ENCODE peak calls at places on chromosomes 4 and X, in eight cellular contexts. F is mesothelial cell of epicardium, A is esophagus muscularis mucosa, W is astrocyte of the spinal cord, T is body of pancreas, S is hepatocyte, R is WTC11, Y is cardiac muscle cell. G is an unnamed sample.

GRCh38 chr4:14771091-14771490 is 231.2 kb upstream of the CPEB2 start:
- DNase-seq in F (no peak), A (no peak), W (no peak), T (no peak), S (no peak), R (no peak), Y (no peak), G (no peak)

GRCh38 chrX:11666180-11666579 is 460 bp upstream of the ARHGAP6 start:
- DNase-seq in F (peak), A (no peak), W (peak), T (no peak), S (peak), R (peak), Y (peak), G (peak)

GRCh38 chrX:37860731-37861130 is 13.4 kb upstream of the DYNLT3 start:
- DNase-seq in F (no peak), A (no peak), W (no peak), T (no peak), S (no peak), R (no peak), Y (peak), G (no peak)

GRCh38 chr4:155392486-155393184 is 15.9 kb upstream of the MAP9 start:
- DNase-seq in F (no peak), A (peak), W (peak), T (no peak), S (peak), R (no peak), Y (no peak), G (no peak)

GRCh38 chr4:17027495-17027894 is 129.1 kb upstream of the LDB2 start:
- DNase-seq in F (no peak), A (peak), W (peak), T (no peak), S (no peak), R (no peak), Y (no peak), G (no peak)

GRCh38 chr4:136818811-136819210 is 713.5 kb downstream of the PCDH18 start:
- DNase-seq in F (no peak), A (no peak), W (peak), T (no peak), S (no peak), R (no peak), Y (no peak), G (no peak)

GRCh38 chr4:52421811-52422213 is 237.3 kb downstream of the USP46 start:
- DNase-seq in F (no peak), A (no peak), W (no peak), T (no peak), S (no peak), R (no peak), Y (no peak), G (no peak)

GRCh38 chr4:3623106-3623505 is 90.9 kb upstream of the LRPAP1 start:
- DNase-seq in F (no peak), A (no peak), W (no peak), T (no peak), S (no peak), R (no peak), Y (no peak), G (no peak)

GRCh38 chr4:185395255-185395955 is at the start of gene LRP2BP:
- DNase-seq in F (no peak), A (no peak), W (no peak), T (no peak), S (no peak), R (no peak), Y (no peak), G (no peak)

GRCh38 chr4:21753084-21753760 is 195.3 kb downstream of the KCNIP4 start:
- DNase-seq in F (no peak), A (no peak), W (peak), T (no peak), S (no peak), R (no peak), Y (peak), G (no peak)

GRCh38 chr4:52095374-52095773 is 44.3 kb downstream of the SPATA18 start:
- DNase-seq in F (no peak), A (no peak), W (no peak), T (no peak), S (no peak), R (no peak), Y (no peak), G (no peak)

GRCh38 chr4:2390146-2390545 is 28.3 kb downstream of the ZFYVE28 start:
- DNase-seq in F (no peak), A (no peak), W (peak), T (no peak), S (no peak), R (no peak), Y (no peak), G (no peak)

GRCh38 chr4:147760695-147761094 is 28.8 kb downstream of the ARHGAP10 start:
- DNase-seq in F (no peak), A (no peak), W (no peak), T (peak), S (no peak), R (no peak), Y (no peak), G (no peak)

GRCh38 chrX:11193035-11193469 is 81.9 kb downstream of the HCCS start:
- DNase-seq in F (no peak), A (no peak), W (no peak), T (no peak), S (no peak), R (no peak), Y (no peak), G (no peak)

GRCh38 chr4:4866124-4866832 is 6.8 kb downstream of the MSX1 start:
- DNase-seq in F (no peak), A (no peak), W (peak), T (no peak), S (peak), R (no peak), Y (peak), G (peak)

GRCh38 chrX:153688900-153689590 is 1.3 kb downstream of the SLC6A8 start:
- DNase-seq in F (no peak), A (no peak), W (peak), T (peak), S (no peak), R (no peak), Y (no peak), G (no peak)

GRCh38 chr4:4761128-4761991 is 98.1 kb upstream of the MSX1 start:
- DNase-seq in F (no peak), A (no peak), W (no peak), T (no peak), S (no peak), R (peak), Y (peak), G (no peak)

GRCh38 chrX:136200466-136200865 is 50.7 kb downstream of the MAP7D3 start:
- DNase-seq in F (no peak), A (no peak), W (peak), T (no peak), S (no peak), R (no peak), Y (no peak), G (no peak)

GRCh38 chrX:39850630-39851152 is 247.1 kb downstream of the BCOR start:
- DNase-seq in F (no peak), A (no peak), W (peak), T (no peak), S (peak), R (peak), Y (no peak), G (no peak)

GRCh38 chr4:107094332-107094731 is 58.2 kb upstream of the DKK2 start:
- DNase-seq in F (no peak), A (no peak), W (peak), T (no peak), S (peak), R (no peak), Y (peak), G (no peak)

GRCh38 chr4:73944061-73944875 is 37.6 kb downstream of the PF4 start:
- DNase-seq in F (peak), A (no peak), W (peak), T (peak), S (peak), R (peak), Y (peak), G (no peak)

DNA sequence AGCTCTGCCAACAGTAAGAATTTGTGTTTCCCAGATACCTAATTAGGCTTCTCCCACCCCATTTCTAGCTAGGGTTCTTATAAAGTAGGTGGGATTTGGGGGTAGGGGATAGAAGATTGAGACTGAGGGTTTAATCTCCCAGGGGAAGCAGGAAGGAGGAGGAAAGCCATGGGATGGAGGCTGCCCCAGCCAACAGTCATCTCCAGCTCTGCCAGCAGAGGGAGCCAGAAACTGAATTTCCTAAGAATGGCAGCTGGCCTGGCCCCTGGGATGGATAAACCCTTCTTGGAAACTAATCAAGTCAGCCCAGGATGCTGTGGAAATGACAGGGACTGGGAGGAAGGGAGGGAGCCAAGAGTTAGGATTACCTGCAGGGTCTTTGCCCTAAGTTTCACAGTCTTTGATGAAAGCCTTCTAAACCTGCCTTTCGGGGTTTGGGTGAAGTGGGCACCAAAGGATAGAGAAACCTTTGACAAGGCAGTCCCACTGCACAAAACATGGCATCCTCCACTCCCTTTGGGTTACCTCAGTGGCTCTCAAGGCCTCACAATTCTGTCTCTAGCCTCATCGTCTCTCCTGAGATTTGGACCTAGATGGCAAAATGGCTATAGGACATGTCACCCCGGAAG is 6.7 kb upstream of the ERCC6L start:
- DNase-seq in F (peak), A (no peak), W (peak), T (peak), S (peak), R (peak), Y (peak), G (no peak)
- TF ChIP-seq CTCF in F (peak), A (peak), W (peak), T (peak), S (peak), R (peak), Y (peak), G (peak)

DNA sequence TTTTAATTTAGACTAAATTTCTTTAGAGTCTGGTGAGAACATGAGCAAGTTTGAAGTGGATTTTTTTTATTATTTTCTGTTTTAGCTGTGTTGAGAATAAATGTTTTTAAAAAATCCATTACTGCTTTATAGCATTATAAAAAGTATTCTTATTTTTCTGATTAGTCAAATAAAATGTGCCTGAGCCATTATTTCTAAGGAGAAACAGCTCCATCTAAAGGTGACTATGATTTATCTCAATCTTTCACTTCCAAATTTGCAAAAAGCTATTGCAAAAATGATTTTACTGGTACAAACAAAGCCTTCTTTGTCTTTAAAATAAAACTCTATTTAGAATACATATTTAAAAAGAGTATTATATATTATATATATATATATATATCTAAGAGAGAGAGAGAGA is 959.2 kb downstream of the FAM133A start:
- DNase-seq in F (no peak), A (no peak), W (no peak), T (no peak), S (no peak), R (no peak), Y (no peak), G (no peak)
- TF ChIP-seq CTCF in F (no peak), A (no peak), W (no peak), T (peak), S (peak), R (no peak), Y (no peak), G (peak)

DNA sequence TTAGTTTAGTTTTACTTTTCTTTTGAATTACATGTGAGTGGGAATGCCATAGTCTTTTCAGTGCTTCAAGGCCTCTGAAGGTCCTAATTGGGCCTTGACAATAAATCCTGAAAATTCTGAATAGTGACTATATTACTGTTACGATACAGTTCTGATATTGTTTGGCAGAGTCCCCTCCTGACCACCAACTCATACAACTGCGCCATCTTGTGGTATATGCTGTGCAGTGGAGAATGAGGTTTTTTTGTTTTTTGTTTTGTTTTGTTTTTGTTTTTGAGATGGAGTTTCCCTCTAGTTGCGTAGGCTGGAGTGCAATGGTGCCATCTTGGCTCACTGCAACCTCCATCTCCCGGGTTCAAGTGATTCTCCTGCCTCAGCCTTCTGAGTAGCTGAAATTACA is 56.6 kb upstream of the CHRDL1 start:
- DNase-seq in F (no peak), A (no peak), W (no peak), T (no peak), S (peak), R (peak), Y (peak), G (no peak)
- TF ChIP-seq CTCF in F (peak), A (peak), W (peak), T (peak), S (peak), R (peak), Y (peak), G (peak)

DNA sequence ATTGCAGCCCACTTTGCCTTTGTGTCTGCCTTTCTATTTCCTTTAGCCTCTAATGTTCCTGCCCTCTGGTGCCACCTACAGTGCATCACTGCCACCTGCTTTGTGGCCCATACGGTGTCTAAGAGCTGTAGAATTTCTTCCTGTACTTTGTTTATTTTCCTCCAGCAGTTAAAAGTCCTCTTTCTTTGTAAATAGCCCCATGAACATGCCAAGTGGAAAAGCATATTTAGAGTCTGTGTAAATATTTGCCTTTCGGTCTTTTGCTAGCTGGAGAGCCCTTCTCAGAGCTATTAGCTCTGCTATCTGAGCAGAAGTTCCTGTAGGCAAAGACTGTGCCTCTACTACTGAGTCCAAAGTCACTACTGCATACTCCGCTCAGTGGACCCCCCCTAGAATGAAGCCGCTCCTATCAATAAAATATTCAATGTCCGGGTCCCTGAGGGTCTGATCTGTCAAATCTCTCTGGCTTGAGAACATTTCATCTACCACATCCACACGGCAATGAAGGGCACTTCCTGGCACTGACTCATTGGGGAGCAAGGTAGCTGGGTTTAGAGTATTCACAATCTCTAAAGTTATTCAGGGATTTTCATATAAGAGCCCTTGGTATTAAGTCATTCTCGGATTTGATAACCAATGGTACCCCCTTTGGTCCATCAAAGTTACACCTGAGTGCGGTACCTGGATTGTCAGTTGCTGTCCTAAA is 36.3 kb downstream of the SULT1E1 start:
- DNase-seq in F (no peak), A (no peak), W (peak), T (peak), S (peak), R (peak), Y (no peak), G (no peak)
- TF ChIP-seq CTCF in F (no peak), A (no peak), W (peak), T (peak), S (peak), R (peak), Y (peak), G (peak)

GRCh38 chr4:152454398-152455011 is 81.4 kb downstream of the FBXW7 start:
- DNase-seq in F (no peak), A (no peak), W (peak), T (no peak), S (peak), R (no peak), Y (no peak), G (no peak)
- TF ChIP-seq CTCF in F (peak), A (peak), W (peak), T (peak), S (peak), R (no peak), Y (peak), G (peak)

DNA sequence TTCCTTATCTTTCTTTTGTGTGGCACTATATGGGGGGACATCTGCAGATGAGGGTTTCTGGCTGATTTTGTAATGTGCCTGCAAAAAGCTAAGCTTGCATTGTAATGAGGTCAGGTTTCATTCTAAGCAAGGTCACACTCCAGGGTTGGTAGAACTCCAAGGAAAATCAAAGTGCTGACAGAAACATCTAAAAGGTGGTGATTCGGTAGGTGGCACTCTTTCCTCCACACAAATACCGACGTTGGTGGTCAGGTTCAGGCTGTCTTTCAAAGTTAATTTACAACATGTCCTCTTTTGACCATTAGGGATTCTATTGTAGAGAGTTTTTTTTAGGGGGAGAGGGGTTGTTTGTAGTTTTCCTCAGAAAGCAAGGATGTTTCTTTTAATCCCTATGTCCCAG is 434.4 kb downstream of the PPARGC1A start:
- DNase-seq in F (no peak), A (no peak), W (no peak), T (peak), S (peak), R (peak), Y (peak), G (no peak)
- TF ChIP-seq CTCF in F (no peak), A (no peak), W (no peak), T (peak), S (peak), R (no peak), Y (no peak), G (peak)

GRCh38 chr4:184066584-184067300 is 150.9 kb downstream of the ENPP6 start:
- DNase-seq in F (no peak), A (no peak), W (no peak), T (no peak), S (peak), R (no peak), Y (no peak), G (no peak)
- TF ChIP-seq CTCF in F (no peak), A (no peak), W (no peak), T (no peak), S (no peak), R (no peak), Y (no peak), G (no peak)

G was measured in type B pancreatic cell.